ENCODE peak calls at places on chromosomes 16 and 17, in ten cellular contexts. K is breast epithelium, E is HCT116, I is SK-N-SH, T is upper lobe of left lung, L is Panc1, G is H1, F is transverse colon, Z is GM12878, D is spleen. X is an unnamed sample.

GRCh38 chr17:73340093-73340596 is 28.3 kb upstream of the CDC42EP4 start:
- DNase-seq in G (no peak), L (no peak), Z (peak; percentile 42), D (no peak), E (peak; percentile 71), K (no peak), T (peak; percentile 84), F (peak; percentile 32), I (no peak), X (no peak)

GRCh38 chr16:372584-372983 is 2.2 kb upstream of the MRPL28 start:
- DNase-seq in D (peak; percentile 75), Z (no peak), I (no peak), F (no peak), E (no peak), K (no peak), G (no peak), T (no peak), L (no peak), X (no peak)

GRCh38 chr17:64133546-64134215 is 3.7 kb upstream of the ERN1 start:
- DNase-seq in E (peak; percentile 75), I (peak; percentile 80), L (peak; percentile 43), Z (no peak), D (no peak), T (peak; percentile 36), K (no peak), F (no peak), G (no peak), X (no peak)

GRCh38 chr17:44599298-44600175 is 42.3 kb downstream of the FZD2 start:
- DNase-seq in G (no peak), L (no peak), Z (no peak), K (no peak), E (no peak), T (peak; percentile 42), I (no peak), D (no peak), F (peak; percentile 23), X (no peak)

GRCh38 chr17:15261818-15262290 is 3.3 kb downstream of the PMP22 start:
- DNase-seq in G (no peak), E (no peak), Z (no peak), L (no peak), I (no peak), T (no peak), F (peak; percentile 20), D (no peak), K (no peak), X (no peak)

GRCh38 chr16:3580686-3581085 is 3.5 kb upstream of the NLRC3 start:
- DNase-seq in F (no peak), I (no peak), G (no peak), E (no peak), D (no peak), Z (no peak), L (no peak), T (no peak), K (no peak), X (no peak)

GRCh38 chr17:77893144-77894044 is 65.1 kb upstream of the TNRC6C start:
- DNase-seq in G (no peak), K (no peak), I (no peak), F (no peak), T (no peak), D (peak; percentile 74), E (no peak), L (no peak), Z (no peak), X (no peak)

GRCh38 chr16:17470871-17471744 is at the start of gene XYLT1:
- DNase-seq in Z (no peak), F (peak; percentile 73), D (peak; percentile 88), K (no peak), L (no peak), I (peak; percentile 89), G (no peak), E (no peak), T (peak; percentile 45), X (no peak)

GRCh38 chr17:69046130-69046807 is 14.5 kb downstream of the ABCA9 start:
- DNase-seq in K (no peak), T (no peak), D (no peak), I (no peak), E (no peak), Z (no peak), L (no peak), F (no peak), G (no peak), X (no peak)

GRCh38 chr16:51129105-51129504 is 22.0 kb downstream of the SALL1 start:
- DNase-seq in I (no peak), D (no peak), E (no peak), K (no peak), F (no peak), G (no peak), L (no peak), Z (no peak), T (no peak), X (no peak)

GRCh38 chr16:49183911-49184310 is 97.7 kb downstream of the CBLN1 start:
- DNase-seq in L (no peak), E (peak; percentile 31), F (peak; percentile 73), Z (no peak), I (peak; percentile 37), D (no peak), G (peak; percentile 7), T (no peak), K (no peak), X (no peak)

GRCh38 chr16:88686062-88686438 is 257 bp downstream of the SNAI3 start:
- DNase-seq in E (no peak), T (peak; percentile 65), Z (no peak), K (no peak), I (no peak), D (peak; percentile 92), G (no peak), F (peak; percentile 64), L (no peak), X (no peak)

GRCh38 chr16:16003719-16004313 is 54.4 kb downstream of the ABCC1 start:
- DNase-seq in G (no peak), T (no peak), K (no peak), I (no peak), Z (no peak), F (no peak), D (no peak), E (no peak), L (no peak), X (no peak)

GRCh38 chr16:49493836-49494235 is 120.2 kb downstream of the C16orf78 start:
- DNase-seq in G (no peak), F (no peak), K (no peak), I (no peak), Z (no peak), E (no peak), T (peak; percentile 10), D (peak; percentile 38), L (no peak), X (no peak)

GRCh38 chr16:81657224-81657623 is 121.9 kb upstream of the PLCG2 start:
- DNase-seq in G (no peak), F (no peak), K (no peak), I (no peak), Z (peak; percentile 24), E (no peak), L (no peak), D (no peak), T (no peak), X (no peak)
- TF ChIP-seq POLR2AphosphoS5 in G (no peak), F (peak; percentile 34), K (no peak), I (no peak), Z (no peak), E (no peak), L (no peak), D (no peak), T (no peak), X (no peak)

GRCh38 chr16:86579268-86580062 is 1.1 kb downstream of the FOXL1 start:
- DNase-seq in I (no peak), F (no peak), K (no peak), G (no peak), Z (no peak), E (no peak), D (no peak), T (no peak), L (no peak), X (no peak)
- H3K27ac ChIP-seq in I (no peak overlapping the region), F (peak overlapping the region; percentile 46), K (peak overlapping the region; percentile 51), G (no peak overlapping the region), Z (no peak overlapping the region), E (no peak overlapping the region), D (no peak overlapping the region), T (peak overlapping the region; percentile 45), L (peak overlapping the region; percentile 97), X (no peak overlapping the region)

GRCh38 chr17:76612977-76613851 is 27.6 kb upstream of the ST6GALNAC2 start:
- DNase-seq in Z (no peak), E (peak; percentile 99), F (no peak), D (no peak), G (peak; percentile 51), K (no peak), L (no peak), I (no peak), T (no peak), X (no peak)

GRCh38 chr17:76611747-76612143 is 26.1 kb upstream of the ST6GALNAC2 start:
- DNase-seq in D (no peak), I (no peak), T (no peak), Z (no peak), F (no peak), G (no peak), E (no peak), K (no peak), L (no peak), X (no peak)

GRCh38 chr17:76612465-76612864 is 26.8 kb upstream of the ST6GALNAC2 start:
- DNase-seq in L (no peak), D (no peak), K (no peak), I (no peak), E (no peak), Z (no peak), G (no peak), T (no peak), F (no peak), X (no peak)

GRCh38 chr17:76617838-76618237 is 25.7 kb downstream of the ST6GALNAC1 start:
- DNase-seq in I (no peak), D (no peak), T (no peak), K (no peak), E (no peak), Z (no peak), F (no peak), G (no peak), L (no peak), X (no peak)

DNA sequence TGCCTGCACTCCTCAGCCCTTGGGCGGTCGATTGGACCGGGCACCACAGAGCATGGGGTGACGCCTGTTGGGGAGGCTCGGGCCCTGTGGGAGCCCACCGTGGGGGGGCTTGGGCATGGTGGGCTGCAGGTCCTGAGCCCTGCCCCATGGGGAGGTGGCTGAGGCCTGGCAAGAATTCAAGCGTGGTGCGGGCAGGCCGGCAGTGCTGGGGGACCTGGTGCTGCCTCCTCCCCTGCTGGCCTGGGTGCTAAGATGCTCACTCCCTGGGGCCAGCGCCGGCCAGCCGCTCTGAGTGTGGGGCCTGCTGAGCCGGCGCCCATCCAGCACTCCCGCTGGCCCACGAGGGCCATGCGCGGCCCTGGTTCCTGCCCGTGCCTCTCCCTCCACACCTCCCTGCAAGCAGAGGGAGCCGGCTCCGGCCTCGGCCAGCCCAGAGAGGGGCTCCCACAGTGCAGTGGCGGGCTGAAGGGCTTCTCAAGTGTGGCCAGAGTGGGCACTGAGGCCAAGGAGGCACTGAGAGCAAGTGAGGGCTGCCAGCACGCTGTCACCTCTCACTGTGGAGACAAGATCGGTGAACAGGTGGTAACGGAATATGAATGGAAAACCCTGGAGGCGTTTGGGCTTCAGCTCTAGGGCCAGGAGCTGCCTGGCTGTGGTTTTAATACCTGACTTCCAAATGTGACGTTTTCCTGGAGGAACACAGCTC is 28.5 kb downstream of the ST6GALNAC1 start:
- DNase-seq in T (no peak), L (no peak), E (no peak), F (no peak), Z (no peak), D (no peak), K (no peak), G (no peak), I (no peak), X (no peak)
- TF ChIP-seq POLR2AphosphoS5 in T (no peak), L (no peak), E (no peak), F (no peak), Z (no peak), D (no peak), K (no peak), G (no peak), I (no peak), X (no peak)

GRCh38 chr17:19345067-19345460 is 17.5 kb downstream of the B9D1 start:
- DNase-seq in F (no peak), I (no peak), Z (no peak), D (peak; percentile 38), L (no peak), T (no peak), G (no peak), E (no peak), K (peak; percentile 39), X (no peak)
- H3K27ac ChIP-seq in F (no peak overlapping the region), I (no peak overlapping the region), Z (no peak overlapping the region), D (no peak overlapping the region), L (no peak overlapping the region), T (no peak overlapping the region), G (no peak overlapping the region), E (no peak overlapping the region), K (peak overlapping the region; percentile 93), X (peak overlapping the region; percentile 91)

X was measured in vagina.